ENCODE peak calls at places on chromosomes 4 and X, in seven cellular contexts. E, V, Z, K, J, A and F are unnamed samples.

GRCh38 chrX:118847676-118848075 is 24.1 kb downstream of the ZCCHC12 start:
- DNase-seq in E (no peak), V (no peak), Z (peak), K (no peak), J (no peak), A (peak), F (no peak)

GRCh38 chrX:19949340-19949739 is 41.5 kb downstream of the BCLAF3 start:
- DNase-seq in E (no peak), V (no peak), Z (no peak), K (no peak), J (no peak), A (no peak), F (no peak)

GRCh38 chrX:129510331-129510730 is 13.0 kb downstream of the SMARCA1 start:
- DNase-seq in E (no peak), V (no peak), Z (no peak), K (no peak), J (no peak), A (no peak), F (no peak)

GRCh38 chrX:117995378-117995777 is 121.2 kb downstream of the KLHL13 start:
- DNase-seq in E (no peak), V (no peak), Z (no peak), K (no peak), J (no peak), A (no peak), F (no peak)

GRCh38 chrX:38347136-38347535 is 5.3 kb upstream of the OTC start:
- DNase-seq in E (no peak), V (no peak), Z (peak), K (no peak), J (no peak), A (peak), F (no peak)

GRCh38 chr4:27684501-27685077 is 823.9 kb downstream of the STIM2 start:
- DNase-seq in E (peak), V (peak), Z (peak), K (peak), J (peak), A (no peak), F (no peak)

GRCh38 chr4:31391976-31392375 is 671.8 kb downstream of the PCDH7 start:
- DNase-seq in E (no peak), V (no peak), Z (no peak), K (no peak), J (no peak), A (no peak), F (no peak)

GRCh38 chr4:69718376-69719293 is 41.8 kb downstream of the SULT1B1 start:
- DNase-seq in E (no peak), V (no peak), Z (peak), K (no peak), J (no peak), A (no peak), F (no peak)

GRCh38 chr4:4762909-4763814 is 96.3 kb upstream of the MSX1 start:
- DNase-seq in E (no peak), V (peak), Z (peak), K (no peak), J (no peak), A (peak), F (no peak)

GRCh38 chrX:29687687-29688086 is 527.7 kb upstream of the MAGEB2 start:
- DNase-seq in E (no peak), V (no peak), Z (peak), K (no peak), J (no peak), A (no peak), F (no peak)

GRCh38 chr4:151541438-151542071 is 132.6 kb downstream of the FHIP1A start:
- DNase-seq in E (no peak), V (peak), Z (peak), K (no peak), J (no peak), A (peak), F (no peak)

GRCh38 chr4:85760521-85760920 is 285.6 kb downstream of the ARHGAP24 start:
- DNase-seq in E (no peak), V (no peak), Z (no peak), K (peak), J (no peak), A (no peak), F (no peak)
- TF ChIP-seq CTCF in E (no peak), V (no peak), Z (no peak), K (no peak), J (no peak), A (no peak), F (no peak)

GRCh38 chr4:148903388-148903787 is 461.2 kb upstream of the NR3C2 start:
- DNase-seq in E (no peak), V (no peak), Z (no peak), K (no peak), J (no peak), A (no peak), F (no peak)
- TF ChIP-seq CTCF in E (no peak), V (no peak), Z (no peak), K (no peak), J (no peak), A (no peak), F (no peak)

GRCh38 chr4:90575371-90575770 is 448.2 kb downstream of the CCSER1 start:
- DNase-seq in E (no peak), V (no peak), Z (no peak), K (no peak), J (no peak), A (no peak), F (no peak)

GRCh38 chr4:90572996-90573395 is 445.8 kb downstream of the CCSER1 start:
- DNase-seq in E (no peak), V (peak), Z (no peak), K (no peak), J (no peak), A (no peak), F (no peak)

DNA sequence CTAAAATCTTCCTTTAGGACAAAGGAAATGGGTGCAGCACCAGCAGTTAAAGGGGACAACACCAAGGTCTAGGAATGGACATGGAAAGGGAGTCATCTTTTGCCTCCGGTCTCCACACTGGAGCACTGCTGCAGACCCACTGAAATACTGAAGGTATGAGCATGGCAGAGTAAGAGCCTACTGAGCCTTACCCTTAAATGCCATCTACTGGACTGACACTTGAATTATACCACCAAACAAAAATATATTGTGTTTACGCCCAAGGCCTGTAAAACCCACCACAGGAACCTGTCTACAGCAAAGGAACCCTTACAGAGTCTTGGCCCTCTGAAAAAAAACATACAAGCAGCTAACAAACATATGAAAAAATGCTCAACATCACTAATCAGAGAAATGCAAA is 443.4 kb downstream of the CCSER1 start:
- DNase-seq in E (no peak), V (no peak), Z (no peak), K (no peak), J (no peak), A (no peak), F (no peak)
- TF ChIP-seq CTCF in E (no peak), V (no peak), Z (no peak), K (no peak), J (no peak), A (no peak), F (no peak)

GRCh38 chr4:23966720-23967119 is 76.9 kb upstream of the PPARGC1A start:
- DNase-seq in E (no peak), V (peak), Z (peak), K (no peak), J (no peak), A (no peak), F (no peak)
- TF ChIP-seq CTCF in E (no peak), V (peak), Z (peak), K (peak), J (peak), A (peak), F (no peak)

DNA sequence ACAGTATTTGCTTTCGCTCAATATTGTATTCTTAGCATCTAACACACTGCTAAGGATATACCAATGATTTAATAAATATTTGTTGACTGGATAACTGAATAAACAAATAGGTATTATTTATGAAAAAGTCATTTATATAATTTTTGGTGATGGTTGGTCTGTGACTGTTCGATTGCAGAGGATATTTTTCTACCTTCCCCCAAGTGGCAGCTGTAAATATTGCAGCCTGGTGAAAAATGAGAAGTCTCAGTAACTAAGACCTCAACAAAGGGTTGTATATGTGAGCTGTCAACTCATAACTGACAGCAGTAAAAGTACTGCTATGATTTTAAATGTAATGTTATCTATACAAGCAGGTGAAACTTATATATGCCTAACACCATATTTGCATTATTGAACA is 36.0 kb downstream of the HTR2C start:
- DNase-seq in E (no peak), V (peak), Z (peak), K (no peak), J (no peak), A (no peak), F (no peak)
- TF ChIP-seq CTCF in E (no peak), V (peak), Z (peak), K (no peak), J (peak), A (peak), F (no peak)

DNA sequence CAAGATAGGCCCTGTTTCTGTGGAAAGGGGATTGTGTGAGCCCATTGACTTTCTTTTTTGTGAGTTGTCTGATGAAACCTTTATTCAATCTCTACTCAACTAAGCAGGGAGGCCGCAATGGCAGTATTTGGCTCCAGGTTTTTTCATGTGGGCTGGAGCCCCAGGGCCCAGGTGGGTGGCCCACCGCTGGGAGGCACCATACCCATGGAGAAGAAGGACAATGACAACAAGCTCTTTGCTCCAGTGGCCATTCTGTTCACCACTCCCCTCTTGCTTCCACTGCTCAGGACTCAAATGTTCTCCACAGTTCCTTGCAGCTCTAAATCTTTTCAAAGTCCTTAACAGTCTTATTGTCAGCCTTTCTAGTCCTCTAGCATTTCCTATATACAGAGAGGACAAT is 54.1 kb downstream of the HOPX start:
- DNase-seq in E (no peak), V (no peak), Z (no peak), K (no peak), J (no peak), A (no peak), F (no peak)
- TF ChIP-seq CTCF in E (no peak), V (no peak), Z (peak), K (no peak), J (no peak), A (peak), F (no peak)